ENCODE peak calls at places on chromosome 20, in five cellular contexts. R, S, D, E and O are unnamed samples.

GRCh38 chr20:45611054-45611453 is 18.5 kb upstream of the WFDC10A start:
- DNase-seq in R (peak; percentile 54), S (peak; percentile 81), D (no peak), E (no peak), O (peak; percentile 80)

GRCh38 chr20:34037121-34037520 is 43.4 kb downstream of the RALY start:
- DNase-seq in R (no peak), S (no peak), D (no peak), E (no peak), O (no peak)

GRCh38 chr20:17179840-17180239 is 47.0 kb upstream of the PCSK2 start:
- DNase-seq in R (no peak), S (no peak), D (no peak), E (no peak), O (no peak)

GRCh38 chr20:8394308-8394945 is 262.4 kb downstream of the PLCB1 start:
- DNase-seq in R (peak; percentile 41), S (no peak), D (no peak), E (no peak), O (peak; percentile 81)

GRCh38 chr20:38302721-38303120 is 1.2 kb upstream of the BPI start:
- DNase-seq in R (peak; percentile 19), S (no peak), D (no peak), E (no peak), O (no peak)

GRCh38 chr20:7617797-7618196 is 322.5 kb downstream of the HAO1 start:
- DNase-seq in R (no peak), S (no peak), D (no peak), E (no peak), O (no peak)

GRCh38 chr20:9353916-9354276 is 160.5 kb upstream of the LAMP5 start:
- DNase-seq in R (peak; percentile 11), S (peak; percentile 47), D (no peak), E (no peak), O (peak; percentile 83)

GRCh38 chr20:37656945-37657344 is 36.9 kb upstream of the CTNNBL1 start:
- DNase-seq in R (no peak), S (no peak), D (no peak), E (no peak), O (no peak)

GRCh38 chr20:63225082-63225454 is 9.1 kb upstream of the YTHDF1 start:
- DNase-seq in R (no peak), S (no peak), D (no peak), E (no peak), O (no peak)

GRCh38 chr20:58989196-58989595 is 8.1 kb downstream of the NELFCD start:
- DNase-seq in R (no peak), S (no peak), D (no peak), E (no peak), O (no peak)

GRCh38 chr20:47922280-47922675 is 137.0 kb upstream of the SULF2 start:
- DNase-seq in R (no peak), S (peak; percentile 17), D (no peak), E (no peak), O (peak; percentile 69)

GRCh38 chr20:39181490-39181889 is 219.3 kb downstream of the DHX35 start:
- DNase-seq in R (no peak), S (no peak), D (no peak), E (no peak), O (no peak)

GRCh38 chr20:63641146-63641791 is 12.0 kb downstream of the STMN3 start:
- DNase-seq in R (peak; percentile 36), S (no peak), D (no peak), E (peak; percentile 74), O (no peak)

GRCh38 chr20:58714340-58714922 is 21.8 kb downstream of the NPEPL1 start:
- DNase-seq in R (no peak), S (no peak), D (peak; percentile 31), E (no peak), O (no peak)

GRCh38 chr20:40254023-40254772 is 434.8 kb downstream of the MAFB start:
- DNase-seq in R (no peak), S (no peak), D (no peak), E (no peak), O (no peak)

DNA sequence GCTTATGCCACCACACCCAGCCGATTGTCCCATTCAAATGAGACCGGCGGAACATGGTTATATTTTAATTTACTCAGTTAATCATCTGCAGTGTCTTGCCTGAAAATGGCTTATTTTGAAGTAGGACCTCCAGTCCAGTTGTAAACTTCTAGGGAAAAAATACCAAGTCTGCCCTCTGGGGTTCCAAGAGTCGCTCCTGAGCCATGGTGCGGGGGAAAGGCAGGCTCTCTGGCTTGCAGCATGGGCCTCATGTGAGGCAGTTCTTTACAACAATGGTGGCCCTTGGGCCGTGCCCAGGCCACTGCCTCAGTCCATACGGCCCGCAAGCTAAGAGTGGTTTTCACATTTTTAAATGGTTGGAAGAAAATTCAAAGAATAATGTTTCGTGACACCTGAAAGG is 62.7 kb upstream of the XRN2 start:
- DNase-seq in R (no peak), S (no peak), D (no peak), E (no peak), O (no peak)
- TF ChIP-seq CTCF in R (no peak), S (no peak), D (no peak), E (no peak), O (no peak)

DNA sequence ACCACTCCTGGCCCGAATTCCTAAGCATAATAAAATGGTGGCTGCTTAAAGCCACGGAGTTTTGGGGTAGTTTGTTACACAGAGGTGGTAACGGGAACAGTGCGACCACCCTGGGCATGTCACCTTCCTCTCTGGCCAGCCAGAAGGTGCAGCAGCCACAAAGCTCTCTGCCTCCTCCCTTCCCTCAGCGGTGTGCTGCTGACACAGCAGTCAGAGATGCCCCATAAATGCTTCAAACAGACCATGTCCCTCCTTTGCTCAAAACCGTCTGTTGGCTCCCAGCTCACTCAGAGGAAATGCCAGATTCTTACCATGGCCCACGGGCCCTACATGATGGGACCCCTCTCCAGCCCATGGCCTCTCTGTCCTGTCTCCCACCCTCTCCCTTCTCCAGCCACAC is 12.1 kb upstream of the TCF15 start:
- DNase-seq in R (no peak), S (no peak), D (no peak), E (no peak), O (no peak)
- TF ChIP-seq CTCF in R (no peak), S (no peak), D (no peak), E (no peak), O (no peak)

GRCh38 chr20:36470482-36471062 is 70.7 kb upstream of the MYL9 start:
- DNase-seq in R (no peak), S (no peak), D (no peak), E (no peak), O (no peak)
- TF ChIP-seq CTCF in R (no peak), S (no peak), D (no peak), E (no peak), O (no peak)

GRCh38 chr20:62114894-62115293 is 7.4 kb upstream of the LSM14B start:
- DNase-seq in R (no peak), S (no peak), D (no peak), E (no peak), O (no peak)
- TF ChIP-seq CTCF in R (no peak), S (no peak), D (no peak), E (no peak), O (no peak)

GRCh38 chr20:1437222-1437904 is 29.3 kb downstream of the NSFL1C start:
- DNase-seq in R (peak; percentile 81), S (peak; percentile 35), D (peak; percentile 63), E (peak; percentile 36), O (peak; percentile 79)
- TF ChIP-seq CTCF in R (peak; percentile 86), S (peak; percentile 85), D (peak; percentile 60), E (peak; percentile 83), O (peak; percentile 94)

DNA sequence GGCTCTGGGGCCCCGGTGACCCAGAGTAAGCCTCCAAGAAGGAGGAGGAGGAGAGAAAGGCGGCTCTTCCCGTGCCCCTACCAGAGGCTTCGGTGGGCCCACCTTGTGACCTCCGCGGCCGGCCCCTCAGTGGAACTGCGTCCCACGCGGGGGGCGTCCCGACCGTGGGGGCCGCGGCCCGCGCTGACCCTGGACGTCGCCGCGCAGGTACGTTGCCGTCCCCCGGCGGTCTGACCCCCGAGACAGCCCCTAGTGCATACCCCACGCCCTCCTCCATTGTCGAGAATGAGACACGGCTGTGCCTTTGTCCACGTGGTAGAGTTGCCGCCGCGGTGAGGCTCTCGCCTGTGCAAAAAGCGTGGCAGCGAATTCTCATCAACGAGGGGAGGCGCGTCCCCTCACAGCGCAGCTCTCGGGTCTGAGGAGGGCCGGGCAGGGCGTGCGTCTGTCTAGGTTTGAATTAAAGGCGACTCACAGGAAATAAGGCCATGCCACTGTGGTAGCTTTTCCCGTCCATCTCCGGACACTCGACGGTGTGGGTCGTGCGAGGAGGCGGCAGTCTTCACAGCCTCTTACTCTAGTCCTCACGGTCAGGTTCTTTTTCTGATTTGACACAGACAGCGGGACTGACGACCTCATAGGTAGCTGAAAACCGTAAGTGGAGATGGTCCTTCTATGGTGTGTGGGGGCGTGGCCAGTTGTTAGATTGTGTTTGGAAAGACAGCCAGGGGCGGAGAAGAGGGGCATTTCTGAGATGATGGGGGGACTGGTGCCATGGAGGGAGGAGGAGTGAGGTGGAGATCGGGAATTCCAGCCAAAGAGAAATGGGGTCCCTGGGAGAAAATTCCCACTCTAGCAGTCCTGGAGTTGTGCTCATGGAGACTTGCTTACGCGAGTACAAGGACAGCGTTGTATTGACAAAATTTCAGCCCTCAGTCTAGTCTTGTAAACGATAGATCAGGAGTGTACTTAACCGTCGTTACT is 556 bp downstream of the NXT1 start:
- DNase-seq in R (peak; percentile 47), S (no peak), D (peak; percentile 60), E (peak; percentile 76), O (peak; percentile 23)
- TF ChIP-seq CTCF in R (no peak), S (no peak), D (no peak), E (no peak), O (no peak)

GRCh38 chr20:24651973-24652340 is 182.5 kb downstream of the SYNDIG1 start:
- DNase-seq in R (no peak), S (no peak), D (no peak), E (no peak), O (no peak)

GRCh38 chr20:24656391-24656790 is 187.0 kb downstream of the SYNDIG1 start:
- DNase-seq in R (no peak), S (no peak), D (no peak), E (no peak), O (no peak)

GRCh38 chr20:24657211-24657610 is 187.8 kb downstream of the SYNDIG1 start:
- DNase-seq in R (peak; percentile 91), S (no peak), D (no peak), E (no peak), O (no peak)

GRCh38 chr20:24653306-24653705 is 183.9 kb downstream of the SYNDIG1 start:
- DNase-seq in R (peak; percentile 37), S (no peak), D (no peak), E (no peak), O (peak; percentile 32)

DNA sequence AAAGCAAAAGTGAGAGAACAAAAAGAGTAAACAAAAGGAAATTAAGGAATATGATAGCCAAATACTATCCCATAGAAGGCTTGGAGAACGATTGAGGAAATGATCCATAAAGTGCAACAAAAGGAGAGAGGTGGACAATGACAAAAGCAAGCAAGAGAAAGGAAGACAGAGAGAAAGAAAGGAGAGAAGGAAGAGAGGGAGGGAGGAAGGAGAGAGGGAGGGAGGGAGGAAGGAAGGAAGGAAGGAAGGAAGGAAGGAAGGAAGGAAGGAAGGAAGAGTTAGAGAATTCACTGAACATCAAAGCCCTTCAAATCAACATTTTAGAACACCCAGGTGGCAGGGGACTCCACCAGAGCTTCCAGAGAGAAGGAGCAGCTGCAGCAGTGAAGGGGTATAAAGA is 185.0 kb downstream of the SYNDIG1 start:
- DNase-seq in R (no peak), S (no peak), D (no peak), E (no peak), O (no peak)
- TF ChIP-seq CTCF in R (no peak), S (no peak), D (no peak), E (no peak), O (no peak)

DNA sequence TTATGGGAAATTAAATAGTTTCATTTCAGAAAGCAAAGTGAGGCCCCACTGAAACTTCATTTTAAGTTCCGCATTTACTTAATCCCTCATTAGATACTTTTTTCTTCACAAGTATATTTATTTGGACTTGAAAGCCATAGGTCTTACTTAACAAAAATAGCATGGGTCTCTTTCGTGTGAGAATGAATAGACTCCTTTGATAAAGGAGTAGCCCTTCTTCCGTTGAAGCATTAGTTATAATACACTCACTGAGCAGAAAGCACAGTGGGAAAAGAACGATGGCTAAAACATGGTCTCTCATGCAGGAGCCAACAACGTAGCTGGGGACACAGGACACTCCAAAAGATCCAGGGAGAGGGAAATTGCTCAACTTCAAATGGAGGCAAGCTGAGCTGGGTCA is 130.4 kb downstream of the SLC23A2 start:
- DNase-seq in R (no peak), S (no peak), D (no peak), E (no peak), O (no peak)
- TF ChIP-seq CTCF in R (no peak), S (no peak), D (no peak), E (no peak), O (no peak)